ENCODE peak calls at places on chromosomes 4 and X, in seven cellular contexts. M is GM13977, X is H9, F is nephron progenitor cell, I is colonic mucosa, R is AG04450, V is lung. U is an unnamed sample.

GRCh38 chrX:29281078-29281742 is 694.0 kb downstream of the IL1RAPL1 start:
- DNase-seq in M (no peak), X (no peak), F (no peak), I (no peak), R (no peak), V (no peak), U (no peak)

GRCh38 chrX:50903387-50904027 is 7.0 kb upstream of the BMP15 start:
- DNase-seq in M (peak; percentile 38), X (no peak), F (peak; percentile 28), I (peak; percentile 30), R (no peak), V (no peak), U (peak; percentile 2)

GRCh38 chr4:88963817-88964216 is 93.2 kb downstream of the FAM13A start:
- DNase-seq in M (no peak), X (no peak), F (no peak), I (no peak), R (no peak), V (no peak), U (no peak)

GRCh38 chrX:9163153-9163790 is 129.3 kb upstream of the FAM9B start:
- DNase-seq in M (no peak), X (no peak), F (no peak), I (no peak), R (no peak), V (no peak), U (no peak)

GRCh38 chr4:75244325-75244724 is 269.9 kb downstream of the RCHY1 start:
- DNase-seq in M (no peak), X (no peak), F (no peak), I (peak; percentile 77), R (no peak), V (no peak), U (no peak)

GRCh38 chr4:173517781-173518371 is 12.2 kb downstream of the HAND2 start:
- DNase-seq in M (peak; percentile 34), X (peak; percentile 67), F (peak; percentile 39), I (no peak), R (no peak), V (no peak), U (no peak)

GRCh38 chr4:23368081-23368697 is 521.7 kb downstream of the PPARGC1A start:
- DNase-seq in M (no peak), X (peak; percentile 75), F (peak; percentile 33), I (peak; percentile 50), R (no peak), V (peak; percentile 42), U (no peak)

GRCh38 chr4:152509595-152510209 is 26.2 kb downstream of the FBXW7 start:
- DNase-seq in M (no peak), X (no peak), F (no peak), I (no peak), R (no peak), V (no peak), U (no peak)

GRCh38 chr4:6349896-6350295 is 80.2 kb downstream of the WFS1 start:
- DNase-seq in M (no peak), X (no peak), F (no peak), I (no peak), R (no peak), V (no peak), U (no peak)

GRCh38 chrX:19870710-19871490 is 16.5 kb downstream of the SH3KBP1 start:
- DNase-seq in M (no peak), X (no peak), F (no peak), I (no peak), R (no peak), V (no peak), U (no peak)

GRCh38 chr4:29307256-29307655 is 1412.9 kb upstream of the PCDH7 start:
- DNase-seq in M (no peak), X (no peak), F (no peak), I (no peak), R (no peak), V (no peak), U (no peak)

GRCh38 chr4:78653655-78654054 is 102.1 kb downstream of the ANXA3 start:
- DNase-seq in M (no peak), X (no peak), F (no peak), I (no peak), R (no peak), V (no peak), U (no peak)

GRCh38 chr4:138223191-138223910 is 18.8 kb downstream of the SLC7A11 start:
- DNase-seq in M (no peak), X (peak; percentile 36), F (no peak), I (no peak), R (no peak), V (no peak), U (no peak)

GRCh38 chr4:85114526-85114925 is 148.0 kb upstream of the WDFY3 start:
- DNase-seq in M (no peak), X (no peak), F (no peak), I (no peak), R (no peak), V (no peak), U (no peak)

GRCh38 chr4:179307297-179308136 is 1865.3 kb upstream of the AGA start:
- DNase-seq in M (peak; percentile 37), X (peak; percentile 65), F (peak; percentile 41), I (peak; percentile 41), R (peak; percentile 13), V (no peak), U (no peak)

GRCh38 chrX:140822861-140823260 is 113.3 kb downstream of the LINC00632 start:
- DNase-seq in M (no peak), X (no peak), F (no peak), I (no peak), R (no peak), V (no peak), U (no peak)

GRCh38 chr4:3484057-3484973 is 21.2 kb downstream of the DOK7 start:
- DNase-seq in M (no peak), X (no peak), F (no peak), I (peak; percentile 71), R (no peak), V (no peak), U (no peak)

GRCh38 chr4:40516651-40517050 is 113.0 kb downstream of the RBM47 start:
- DNase-seq in M (no peak), X (peak; percentile 56), F (no peak), I (no peak), R (no peak), V (no peak), U (no peak)

GRCh38 chr4:186485621-186486062 is 69.7 kb downstream of the MTNR1A start:
- DNase-seq in M (no peak), X (no peak), F (peak; percentile 5), I (no peak), R (no peak), V (no peak), U (no peak)

GRCh38 chr4:149830823-149831222 is 15.2 kb upstream of the IQCM start:
- DNase-seq in M (no peak), X (no peak), F (no peak), I (no peak), R (no peak), V (no peak), U (no peak)

GRCh38 chr4:3108211-3108610 is 33.7 kb downstream of the HTT start:
- DNase-seq in M (no peak), X (no peak), F (no peak), I (no peak), R (no peak), V (no peak), U (no peak)

DNA sequence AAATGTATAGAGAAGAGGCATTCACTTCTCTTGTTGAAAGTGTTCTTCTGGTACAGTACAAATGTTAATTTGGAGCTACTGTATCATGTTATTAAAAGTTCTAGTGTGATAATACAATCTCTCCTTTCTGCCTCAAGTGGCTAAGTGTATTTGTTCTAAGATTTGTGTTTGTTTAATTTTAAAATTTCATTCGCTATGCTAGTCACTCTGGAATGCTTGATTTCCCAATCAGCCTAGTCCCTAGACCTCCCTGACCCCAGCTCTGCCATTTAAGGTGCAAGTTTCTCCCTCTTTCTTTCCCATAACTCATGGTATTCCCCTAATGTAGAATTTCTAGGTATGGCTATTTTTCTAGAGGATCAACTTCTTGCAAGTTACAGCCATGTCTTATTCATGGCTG is 817.4 kb downstream of the STIM2 start:
- DNase-seq in M (no peak), X (no peak), F (no peak), I (no peak), R (no peak), V (no peak), U (no peak)
- TF ChIP-seq CTCF in M (no peak), X (no peak), F (no peak), I (no peak), R (no peak), V (no peak), U (no peak)

GRCh38 chr4:16752150-16752549 is 146.3 kb downstream of the LDB2 start:
- DNase-seq in M (no peak), X (no peak), F (no peak), I (no peak), R (no peak), V (no peak), U (no peak)
- TF ChIP-seq CTCF in M (no peak), X (peak; percentile 56), F (no peak), I (no peak), R (peak; percentile 41), V (no peak), U (peak; percentile 46)

GRCh38 chrX:3550871-3551270 is 162.6 kb downstream of the PRKX start:
- DNase-seq in M (no peak), X (no peak), F (no peak), I (no peak), R (no peak), V (no peak), U (no peak)

GRCh38 chrX:3545901-3546300 is 167.5 kb downstream of the PRKX start:
- DNase-seq in M (no peak), X (no peak), F (no peak), I (no peak), R (no peak), V (no peak), U (no peak)

GRCh38 chrX:3550160-3550765 is 163.2 kb downstream of the PRKX start:
- DNase-seq in M (no peak), X (no peak), F (no peak), I (peak; percentile 23), R (no peak), V (no peak), U (no peak)

GRCh38 chrX:3549442-3549875 is 164.0 kb downstream of the PRKX start:
- DNase-seq in M (no peak), X (no peak), F (no peak), I (no peak), R (no peak), V (no peak), U (no peak)

GRCh38 chrX:3548743-3549441 is 164.6 kb downstream of the PRKX start:
- DNase-seq in M (no peak), X (no peak), F (no peak), I (no peak), R (peak; percentile 62), V (no peak), U (peak; percentile 21)
- TF ChIP-seq CTCF in M (no peak), X (peak; percentile 53), F (peak; percentile 28), I (no peak), R (peak; percentile 47), V (peak; percentile 5), U (peak; percentile 53)

GRCh38 chr4:26584725-26585124 is 841 bp downstream of the TBC1D19 start:
- DNase-seq in M (no peak), X (no peak), F (no peak), I (no peak), R (no peak), V (no peak), U (no peak)

GRCh38 chr4:26589699-26590098 is 5.8 kb downstream of the TBC1D19 start:
- DNase-seq in M (no peak), X (no peak), F (no peak), I (no peak), R (no peak), V (no peak), U (no peak)

GRCh38 chr4:26579169-26579568 is 4.7 kb upstream of the TBC1D19 start:
- DNase-seq in M (no peak), X (no peak), F (no peak), I (no peak), R (no peak), V (no peak), U (no peak)

GRCh38 chr4:26583538-26583864 is 383 bp upstream of the TBC1D19 start:
- DNase-seq in M (peak; percentile 46), X (no peak), F (no peak), I (no peak), R (no peak), V (no peak), U (no peak)

GRCh38 chr4:26583865-26584652 is at the start of gene TBC1D19:
- DNase-seq in M (peak; percentile 85), X (peak; percentile 91), F (peak; percentile 84), I (peak; percentile 88), R (peak; percentile 47), V (peak; percentile 89), U (peak; percentile 58)
- TF ChIP-seq CTCF in M (peak; percentile 9), X (peak; percentile 8), F (no peak), I (no peak), R (no peak), V (no peak), U (no peak)